ENCODE peak calls at places on chromosomes 11 and 22, in six cellular contexts. One of them, this sample, is unnamed.

GRCh38 chr11:108269583-108269982 is 46.7 kb downstream of the ATM start:
- DNase-seq in COR-L47: no peak
- DNase-seq in DMS153: no peak
- DNase-seq in activated CD4-positive, alpha-beta T cell treated with anti-CD3 and anti-CD28 coated beads for 48 hours: no peak
- DNase-seq in CD8-positive, alpha-beta T cell: no peak
- DNase-seq in HL-60: no peak
- DNase-seq in this sample: no peak

GRCh38 chr11:59135648-59136461 is 6.8 kb upstream of the FAM111A start:
- DNase-seq in COR-L47: peak
- DNase-seq in DMS153: no peak
- DNase-seq in activated CD4-positive, alpha-beta T cell treated with anti-CD3 and anti-CD28 coated beads for 48 hours: peak
- DNase-seq in CD8-positive, alpha-beta T cell: peak
- DNase-seq in HL-60: peak
- DNase-seq in this sample: peak

GRCh38 chr11:11782532-11783110 is 59.2 kb upstream of the USP47 start:
- DNase-seq in COR-L47: peak
- DNase-seq in DMS153: peak
- DNase-seq in activated CD4-positive, alpha-beta T cell treated with anti-CD3 and anti-CD28 coated beads for 48 hours: no peak
- DNase-seq in CD8-positive, alpha-beta T cell: no peak
- DNase-seq in HL-60: no peak
- DNase-seq in this sample: no peak

GRCh38 chr22:45246060-45246985 is 5.6 kb upstream of the KIAA0930 start:
- DNase-seq in COR-L47: no peak
- DNase-seq in DMS153: no peak
- DNase-seq in activated CD4-positive, alpha-beta T cell treated with anti-CD3 and anti-CD28 coated beads for 48 hours: no peak
- DNase-seq in CD8-positive, alpha-beta T cell: no peak
- DNase-seq in HL-60: no peak
- DNase-seq in this sample: peak

GRCh38 chr11:60985991-60986915 is 14.8 kb downstream of the CD6 start:
- DNase-seq in COR-L47: no peak
- DNase-seq in DMS153: no peak
- DNase-seq in activated CD4-positive, alpha-beta T cell treated with anti-CD3 and anti-CD28 coated beads for 48 hours: peak
- DNase-seq in CD8-positive, alpha-beta T cell: peak
- DNase-seq in HL-60: peak
- DNase-seq in this sample: no peak

GRCh38 chr11:36339899-36340298 is 43.8 kb downstream of the PRR5L start:
- DNase-seq in COR-L47: no peak
- DNase-seq in DMS153: no peak
- DNase-seq in activated CD4-positive, alpha-beta T cell treated with anti-CD3 and anti-CD28 coated beads for 48 hours: no peak
- DNase-seq in CD8-positive, alpha-beta T cell: no peak
- DNase-seq in HL-60: no peak
- DNase-seq in this sample: no peak

GRCh38 chr11:46661836-46662235 is 38.6 kb downstream of the ARHGAP1 start:
- DNase-seq in COR-L47: no peak
- DNase-seq in DMS153: no peak
- DNase-seq in activated CD4-positive, alpha-beta T cell treated with anti-CD3 and anti-CD28 coated beads for 48 hours: no peak
- DNase-seq in CD8-positive, alpha-beta T cell: no peak
- DNase-seq in HL-60: no peak
- DNase-seq in this sample: no peak

GRCh38 chr22:46001046-46001425 is 24.1 kb upstream of the WNT7B start:
- DNase-seq in COR-L47: peak
- DNase-seq in DMS153: no peak
- DNase-seq in activated CD4-positive, alpha-beta T cell treated with anti-CD3 and anti-CD28 coated beads for 48 hours: no peak
- DNase-seq in CD8-positive, alpha-beta T cell: no peak
- DNase-seq in HL-60: no peak
- DNase-seq in this sample: peak

GRCh38 chr11:72278911-72279310 is 34.9 kb upstream of the PHOX2A start:
- DNase-seq in COR-L47: no peak
- DNase-seq in DMS153: no peak
- DNase-seq in activated CD4-positive, alpha-beta T cell treated with anti-CD3 and anti-CD28 coated beads for 48 hours: no peak
- DNase-seq in CD8-positive, alpha-beta T cell: no peak
- DNase-seq in HL-60: no peak
- DNase-seq in this sample: no peak

GRCh38 chr11:90601261-90601660 is 378.4 kb upstream of the CHORDC1 start:
- DNase-seq in COR-L47: no peak
- DNase-seq in DMS153: no peak
- DNase-seq in activated CD4-positive, alpha-beta T cell treated with anti-CD3 and anti-CD28 coated beads for 48 hours: no peak
- DNase-seq in CD8-positive, alpha-beta T cell: no peak
- DNase-seq in HL-60: no peak
- DNase-seq in this sample: no peak

GRCh38 chr11:10456519-10456918 is 1.5 kb downstream of the AMPD3 start:
- DNase-seq in COR-L47: peak
- DNase-seq in DMS153: no peak
- DNase-seq in activated CD4-positive, alpha-beta T cell treated with anti-CD3 and anti-CD28 coated beads for 48 hours: no peak
- DNase-seq in CD8-positive, alpha-beta T cell: no peak
- DNase-seq in HL-60: no peak
- DNase-seq in this sample: no peak

GRCh38 chr11:132943737-132944556 is 588.4 kb downstream of the OPCML start:
- DNase-seq in COR-L47: peak
- DNase-seq in DMS153: peak
- DNase-seq in activated CD4-positive, alpha-beta T cell treated with anti-CD3 and anti-CD28 coated beads for 48 hours: no peak
- DNase-seq in CD8-positive, alpha-beta T cell: no peak
- DNase-seq in HL-60: no peak
- DNase-seq in this sample: no peak

GRCh38 chr22:19888131-19888746 is 33.6 kb upstream of the GNB1L start:
- DNase-seq in COR-L47: no peak
- DNase-seq in DMS153: no peak
- DNase-seq in activated CD4-positive, alpha-beta T cell treated with anti-CD3 and anti-CD28 coated beads for 48 hours: no peak
- DNase-seq in CD8-positive, alpha-beta T cell: no peak
- DNase-seq in HL-60: no peak
- DNase-seq in this sample: peak

GRCh38 chr22:19523240-19524169 is 705 bp downstream of the CLDN5 start:
- DNase-seq in COR-L47: peak
- DNase-seq in DMS153: peak
- DNase-seq in activated CD4-positive, alpha-beta T cell treated with anti-CD3 and anti-CD28 coated beads for 48 hours: peak
- DNase-seq in CD8-positive, alpha-beta T cell: no peak
- DNase-seq in HL-60: peak
- DNase-seq in this sample: no peak

GRCh38 chr22:24485608-24486007 is 9.5 kb upstream of the UPB1 start:
- DNase-seq in COR-L47: peak
- DNase-seq in DMS153: no peak
- DNase-seq in activated CD4-positive, alpha-beta T cell treated with anti-CD3 and anti-CD28 coated beads for 48 hours: no peak
- DNase-seq in CD8-positive, alpha-beta T cell: no peak
- DNase-seq in HL-60: no peak
- DNase-seq in this sample: no peak

GRCh38 chr22:39254789-39255298 is 10.1 kb upstream of the PDGFB start:
- DNase-seq in COR-L47: no peak
- DNase-seq in DMS153: no peak
- DNase-seq in activated CD4-positive, alpha-beta T cell treated with anti-CD3 and anti-CD28 coated beads for 48 hours: peak
- DNase-seq in CD8-positive, alpha-beta T cell: no peak
- DNase-seq in HL-60: no peak
- DNase-seq in this sample: no peak

GRCh38 chr11:12735262-12735661 is 61.0 kb downstream of the TEAD1 start:
- DNase-seq in COR-L47: no peak
- DNase-seq in DMS153: no peak
- DNase-seq in activated CD4-positive, alpha-beta T cell treated with anti-CD3 and anti-CD28 coated beads for 48 hours: no peak
- DNase-seq in CD8-positive, alpha-beta T cell: no peak
- DNase-seq in HL-60: no peak
- DNase-seq in this sample: no peak

GRCh38 chr11:117618956-117619355 is 178.1 kb downstream of the DSCAML1 start:
- DNase-seq in COR-L47: no peak
- DNase-seq in DMS153: peak
- DNase-seq in activated CD4-positive, alpha-beta T cell treated with anti-CD3 and anti-CD28 coated beads for 48 hours: no peak
- DNase-seq in CD8-positive, alpha-beta T cell: no peak
- DNase-seq in HL-60: no peak
- DNase-seq in this sample: no peak